ENCODE peak calls at places on chromosomes 1 and 21, in eight cellular contexts. U is HFFc6; E is GM20000; Z is left cardiac atrium; P is stimulated activated CD8-positive, alpha-beta memory T cell treated with anti-CD3 and anti-CD28 coated beads, Interleukin-15, amount 100 ng/mL, for 24 hours; W is upper lobe of right lung; A is hepatic stellate cell; I is mammary epithelial cell. V is an unnamed sample.

GRCh38 chr1:151238467-151238739 is 16.1 kb upstream of the PSMD4 start:
- DNase-seq in P (no peak), U (peak), I (peak), W (no peak), E (no peak), Z (no peak), A (peak), V (no peak)

GRCh38 chr1:56330400-56331026 is 248.8 kb downstream of the PLPP3 start:
- DNase-seq in A (peak), E (peak), Z (no peak), I (peak), W (no peak), P (no peak), U (peak), V (no peak)

GRCh38 chr1:157700305-157700704 is 264 bp downstream of the FCRL3 start:
- DNase-seq in A (no peak), Z (no peak), E (no peak), W (no peak), I (no peak), P (no peak), U (no peak), V (no peak)

GRCh38 chr1:192555399-192555798 is 20.2 kb upstream of the RGS1 start:
- DNase-seq in U (no peak), A (no peak), E (no peak), W (no peak), Z (no peak), P (no peak), I (no peak), V (no peak)

GRCh38 chr1:152029144-152029936 is 7.5 kb downstream of the S100A11 start:
- DNase-seq in A (no peak), P (no peak), W (no peak), Z (no peak), I (peak), U (peak), E (no peak), V (no peak)

GRCh38 chr1:225903623-225904022 is 14.7 kb upstream of the LEFTY1 start:
- DNase-seq in P (no peak), A (no peak), I (no peak), Z (no peak), U (no peak), E (no peak), W (no peak), V (no peak)

GRCh38 chr1:7146710-7147109 is 361.5 kb downstream of the CAMTA1 start:
- DNase-seq in I (no peak), Z (no peak), E (no peak), U (no peak), W (no peak), P (no peak), A (no peak), V (no peak)

GRCh38 chr1:31227891-31228290 is 11.8 kb downstream of the NKAIN1 start:
- DNase-seq in Z (no peak), I (no peak), P (no peak), A (no peak), E (no peak), U (no peak), W (no peak), V (no peak)

GRCh38 chr1:55284856-55285255 is 69.7 kb upstream of the USP24 start:
- DNase-seq in W (no peak), U (peak), A (no peak), Z (peak), P (no peak), E (peak), I (peak), V (no peak)

GRCh38 chr1:212158912-212159796 is 123.6 kb downstream of the DTL start:
- DNase-seq in U (no peak), Z (no peak), W (no peak), P (no peak), E (peak), I (no peak), A (no peak), V (no peak)

GRCh38 chr1:201740086-201740541 is 88.8 kb upstream of the IPO9 start:
- DNase-seq in P (no peak), E (no peak), I (no peak), U (no peak), Z (no peak), A (no peak), W (no peak), V (peak)

GRCh38 chr1:68373173-68373572 is 76.6 kb downstream of the RPE65 start:
- DNase-seq in Z (no peak), I (no peak), A (no peak), U (no peak), W (no peak), E (no peak), P (no peak), V (peak)

GRCh38 chr21:44286086-44286715 is 525 bp downstream of the AIRE start:
- DNase-seq in I (no peak), U (no peak), A (no peak), P (no peak), E (no peak), Z (peak), W (no peak), V (no peak)

GRCh38 chr1:52970149-52970548 is 43.1 kb downstream of the SCP2 start:
- DNase-seq in U (no peak), P (no peak), W (no peak), E (no peak), Z (no peak), I (no peak), A (no peak), V (no peak)

GRCh38 chr1:24975391-24975790 is 45.3 kb upstream of the RUNX3 start:
- DNase-seq in Z (no peak), U (no peak), A (no peak), I (no peak), P (no peak), E (no peak), W (no peak), V (no peak)

GRCh38 chr1:184970691-184971161 is 3.6 kb downstream of the NIBAN1 start:
- DNase-seq in U (peak), Z (no peak), P (no peak), A (no peak), I (peak), E (no peak), W (no peak), V (no peak)

GRCh38 chr1:44312652-44313196 is 42.3 kb downstream of the ERI3 start:
- DNase-seq in U (no peak), I (no peak), Z (no peak), A (no peak), P (no peak), E (no peak), W (no peak), V (peak)

GRCh38 chr1:78370356-78370755 is 120.4 kb upstream of the PTGFR start:
- DNase-seq in Z (no peak), U (peak), E (no peak), W (no peak), A (peak), P (no peak), I (peak), V (no peak)

GRCh38 chr1:215636258-215636965 is 69.3 kb downstream of the KCTD3 start:
- DNase-seq in W (no peak), A (no peak), U (peak), I (no peak), P (no peak), E (no peak), Z (peak), V (no peak)

GRCh38 chr1:105087496-105087895 is 1337.8 kb downstream of the AMY1C start:
- DNase-seq in I (no peak), Z (no peak), P (no peak), A (no peak), W (no peak), E (no peak), U (no peak), V (no peak)

GRCh38 chr1:22825790-22826189 is 115.2 kb downstream of the EPHB2 start:
- DNase-seq in W (no peak), Z (no peak), A (no peak), I (no peak), P (no peak), E (no peak), U (no peak), V (no peak)

GRCh38 chr21:46594276-46594675 is 10.6 kb downstream of the S100B start:
- DNase-seq in P (no peak), U (no peak), A (no peak), Z (no peak), E (no peak), I (no peak), W (no peak), V (no peak)

GRCh38 chr1:117008675-117009074 is 7.1 kb downstream of the CD101 start:
- DNase-seq in I (no peak), U (no peak), E (no peak), P (no peak), A (no peak), Z (no peak), W (no peak), V (no peak)

GRCh38 chr1:183515002-183515689 is 42.8 kb downstream of the SMG7 start:
- DNase-seq in I (peak), W (no peak), Z (no peak), A (peak), E (no peak), U (peak), P (no peak), V (no peak)

GRCh38 chr1:186595969-186596368 is 84.3 kb downstream of the PTGS2 start:
- DNase-seq in I (peak), W (no peak), Z (no peak), U (no peak), E (no peak), A (no peak), P (no peak), V (no peak)

GRCh38 chr1:233094691-233095090 is 144.3 kb downstream of the NTPCR start:
- DNase-seq in W (no peak), P (no peak), E (no peak), A (no peak), Z (no peak), I (no peak), U (no peak), V (no peak)

GRCh38 chr1:2606806-2607680 is 20.5 kb downstream of the PRXL2B start:
- DNase-seq in I (no peak), E (no peak), U (no peak), A (no peak), P (no peak), Z (peak), W (peak), V (no peak)

GRCh38 chr21:34582506-34583150 is 32.3 kb downstream of the RCAN1 start:
- DNase-seq in A (peak), E (peak), U (peak), W (no peak), Z (peak), P (no peak), I (peak), V (no peak)

GRCh38 chr1:84988588-84988987 is 8.3 kb downstream of the MCOLN2 start:
- DNase-seq in I (no peak), Z (no peak), U (no peak), P (no peak), A (no peak), E (peak), W (no peak), V (no peak)

GRCh38 chr1:9197186-9198099 is 37.1 kb upstream of the H6PD start:
- DNase-seq in W (no peak), P (no peak), I (no peak), Z (peak), A (no peak), U (no peak), E (no peak), V (no peak)

GRCh38 chr1:21278898-21279819 is 11.1 kb downstream of the ECE1 start:
- DNase-seq in U (no peak), E (no peak), Z (no peak), P (no peak), I (no peak), W (no peak), A (peak), V (no peak)